ENCODE peak calls at places on chromosomes 12 and 14, in seven cellular contexts. A, U, I, Y, R, O and Z are unnamed samples.

GRCh38 chr14:104784218-104784568 is 11.4 kb downstream of the AKT1 start:
- DNase-seq in A (no peak), U (no peak), I (no peak), R (no peak), Y (no peak), O (no peak), Z (no peak)

GRCh38 chr12:3304436-3305135 is 186.4 kb upstream of the PRMT8 start:
- DNase-seq in I (no peak), U (no peak), O (no peak), R (peak; percentile 97), Y (no peak), A (no peak), Z (no peak)

GRCh38 chr12:120718055-120718454 is 7.6 kb upstream of the ACADS start:
- DNase-seq in O (no peak), I (no peak), R (no peak), Y (no peak), U (no peak), A (no peak), Z (no peak)

GRCh38 chr12:52156310-52156709 is 35.5 kb downstream of the KRT80 start:
- DNase-seq in I (no peak), Y (no peak), O (no peak), R (no peak), U (no peak), A (no peak), Z (no peak)

GRCh38 chr14:101114726-101115481 is 211.4 kb upstream of the RTL1 start:
- DNase-seq in A (no peak), R (no peak), I (no peak), O (no peak), Y (no peak), U (no peak), Z (no peak)

GRCh38 chr14:72753044-72753710 is 140.7 kb downstream of the DPF3 start:
- DNase-seq in A (no peak), U (no peak), R (no peak), I (no peak), Y (no peak), O (no peak), Z (no peak)

GRCh38 chr12:25690996-25691864 is 138.1 kb upstream of the LMNTD1 start:
- DNase-seq in U (no peak), A (no peak), I (no peak), Y (no peak), O (no peak), R (no peak), Z (no peak)

GRCh38 chr12:47219243-47219642 is 139.5 kb upstream of the AMIGO2 start:
- DNase-seq in U (no peak), R (no peak), Y (no peak), O (no peak), I (no peak), A (no peak), Z (no peak)

GRCh38 chr12:131385313-131386166 is 325.4 kb upstream of the SFSWAP start:
- DNase-seq in R (no peak), Y (no peak), O (no peak), I (no peak), U (no peak), A (no peak), Z (no peak)

GRCh38 chr12:121441555-121441954 is 41.6 kb downstream of the RNF34 start:
- DNase-seq in R (no peak), Y (no peak), I (no peak), A (no peak), O (no peak), U (no peak), Z (no peak)

GRCh38 chr12:79521576-79521975 is 169.2 kb downstream of the PAWR start:
- DNase-seq in A (no peak), U (no peak), O (no peak), I (no peak), Y (no peak), R (no peak), Z (no peak)

GRCh38 chr12:68319988-68320623 is 12.1 kb downstream of the MDM1 start:
- DNase-seq in R (no peak), Y (no peak), U (no peak), A (no peak), I (no peak), O (no peak), Z (no peak)

GRCh38 chr14:88269816-88270416 is 53.2 kb downstream of the KCNK10 start:
- DNase-seq in R (no peak), U (no peak), O (no peak), A (no peak), Y (no peak), I (no peak), Z (no peak)

GRCh38 chr12:88299567-88300101 is 157.5 kb downstream of the TMTC3 start:
- DNase-seq in A (no peak), O (no peak), R (peak; percentile 33), U (peak; percentile 94), I (no peak), Y (peak; percentile 8), Z (peak; percentile 1)

GRCh38 chr12:119990382-119990874 is 1.4 kb downstream of the BICDL1 start:
- DNase-seq in Y (no peak), A (no peak), R (no peak), O (no peak), I (no peak), U (no peak), Z (peak; percentile 19)

GRCh38 chr12:75672212-75672611 is 160.8 kb upstream of the KRR1 start:
- DNase-seq in Y (no peak), O (no peak), I (no peak), A (no peak), U (no peak), R (no peak), Z (no peak)

GRCh38 chr12:76790564-76791552 is 26.9 kb downstream of the ZDHHC17 start:
- DNase-seq in R (peak; percentile 33), A (no peak), O (no peak), I (no peak), Y (no peak), U (peak; percentile 6), Z (no peak)

GRCh38 chr14:96671218-96671617 is 126.0 kb upstream of the VRK1 start:
- DNase-seq in A (no peak), R (no peak), O (no peak), I (no peak), Y (no peak), U (no peak), Z (no peak)

GRCh38 chr12:33476058-33476457 is 36.4 kb upstream of the SYT10 start:
- DNase-seq in Y (no peak), I (no peak), U (no peak), O (no peak), A (no peak), R (no peak), Z (no peak)

GRCh38 chr14:21070083-21070609 is at the start of gene ARHGEF40:
- DNase-seq in U (no peak), I (peak; percentile 65), A (peak; percentile 36), Y (peak; percentile 26), R (peak; percentile 26), O (peak; percentile 26), Z (no peak)

GRCh38 chr12:51318846-51319570 is 5.0 kb downstream of the BIN2 start:
- DNase-seq in U (no peak), A (no peak), I (no peak), Y (no peak), O (peak; percentile 14), R (no peak), Z (peak; percentile 15)

GRCh38 chr12:71517145-71517846 is 77.7 kb downstream of the LGR5 start:
- DNase-seq in Y (no peak), R (no peak), U (no peak), I (no peak), A (no peak), O (no peak), Z (no peak)

GRCh38 chr14:89678715-89679220 is 261.7 kb upstream of the FOXN3 start:
- DNase-seq in U (no peak), I (no peak), Y (no peak), O (no peak), A (no peak), R (no peak), Z (no peak)

GRCh38 chr14:34596891-34597290 is 33.1 kb downstream of the SNX6 start:
- DNase-seq in O (no peak), R (no peak), A (no peak), U (no peak), I (no peak), Y (no peak), Z (no peak)

GRCh38 chr12:27769142-27769672 is 10.8 kb upstream of the KLHL42 start:
- DNase-seq in R (no peak), A (no peak), I (no peak), Y (no peak), O (no peak), U (no peak), Z (no peak)

GRCh38 chr14:105167303-105168092 is 1.1 kb downstream of the JAG2 start:
- DNase-seq in U (no peak), A (no peak), R (peak; percentile 72), O (no peak), I (no peak), Y (peak; percentile 20), Z (no peak)

GRCh38 chr12:41663487-41664258 is 475.6 kb downstream of the PDZRN4 start:
- DNase-seq in O (no peak), I (no peak), Y (no peak), U (no peak), A (no peak), R (peak; percentile 40), Z (no peak)

GRCh38 chr12:27711957-27712356 is 1.3 kb downstream of the MRPS35 start:
- DNase-seq in R (no peak), A (no peak), O (no peak), I (no peak), U (no peak), Y (no peak), Z (no peak)

GRCh38 chr14:73661872-73662271 is 17.1 kb downstream of the DNAL1 start:
- DNase-seq in I (no peak), U (no peak), O (no peak), A (no peak), R (no peak), Y (no peak), Z (no peak)